ENCODE peak calls at places on chromosomes 7 and 10, in five cellular contexts. One of them, this sample, is unnamed.

GRCh38 chr10:1515780-1516491 is 221.4 kb downstream of the ADARB2 start:
- DNase-seq in GM20000: no peak
- DNase-seq in mammary epithelial cell: no peak
- DNase-seq in ELF-1: no peak
- DNase-seq in hippocampal formation: no peak
- DNase-seq in this sample: no peak

GRCh38 chr7:98423043-98423442 is 22.2 kb upstream of the BAIAP2L1 start:
- DNase-seq in GM20000: no peak
- DNase-seq in mammary epithelial cell: peak
- DNase-seq in ELF-1: peak
- DNase-seq in hippocampal formation: no peak
- DNase-seq in this sample: no peak

GRCh38 chr10:73413108-73413527 is 740 bp downstream of the ANXA7 start:
- DNase-seq in GM20000: peak
- DNase-seq in mammary epithelial cell: no peak
- DNase-seq in ELF-1: no peak
- DNase-seq in hippocampal formation: no peak
- DNase-seq in this sample: peak

GRCh38 chr10:43318978-43319965 is 52.2 kb upstream of the FXYD4 start:
- DNase-seq in GM20000: no peak
- DNase-seq in mammary epithelial cell: no peak
- DNase-seq in ELF-1: no peak
- DNase-seq in hippocampal formation: no peak
- DNase-seq in this sample: no peak

GRCh38 chr10:126204320-126204719 is 184.0 kb downstream of the ADAM12 start:
- DNase-seq in GM20000: no peak
- DNase-seq in mammary epithelial cell: peak
- DNase-seq in ELF-1: no peak
- DNase-seq in hippocampal formation: no peak
- DNase-seq in this sample: no peak

GRCh38 chr7:2641406-2642393 is 9.9 kb downstream of the TTYH3 start:
- DNase-seq in GM20000: peak
- DNase-seq in mammary epithelial cell: peak
- DNase-seq in ELF-1: peak
- DNase-seq in hippocampal formation: peak
- DNase-seq in this sample: peak

GRCh38 chr7:16615234-16615633 is 30.3 kb downstream of the ANKMY2 start:
- DNase-seq in GM20000: no peak
- DNase-seq in mammary epithelial cell: no peak
- DNase-seq in ELF-1: peak
- DNase-seq in hippocampal formation: no peak
- DNase-seq in this sample: no peak

GRCh38 chr7:47255441-47255840 is 326.5 kb downstream of the TNS3 start:
- DNase-seq in GM20000: no peak
- DNase-seq in mammary epithelial cell: no peak
- DNase-seq in ELF-1: no peak
- DNase-seq in hippocampal formation: no peak
- DNase-seq in this sample: no peak